ENCODE peak calls at places on chromosome 22, in nine cellular contexts. L is CD4-positive, alpha-beta T cell; V is Caco-2; K is cardiac muscle cell; Y is H9; U is epithelial cell of esophagus; T is ovary; A is lower leg skin; H is tibial artery. O is an unnamed sample.
A peak's percentile ranks its signal among the peaks of the same experiment; 100 is the strongest.

GRCh38 chr22:38067771-38068360 is 10.7 kb downstream of the PICK1 start:
- DNase-seq in L (no peak), V (no peak), K (no peak), Y (no peak), U (no peak), T (no peak), A (no peak), H (no peak), O (peak; percentile 66)

GRCh38 chr22:42299586-42300285 is 29.3 kb upstream of the TCF20 start:
- DNase-seq in L (peak; percentile 49), V (peak; percentile 59), K (peak; percentile 52), Y (peak; percentile 77), U (no peak), T (no peak), A (no peak), H (peak; percentile 31), O (peak; percentile 12)

GRCh38 chr22:43990044-43990443 is 34.1 kb upstream of the PARVB start:
- DNase-seq in L (no peak), V (no peak), K (no peak), Y (no peak), U (no peak), T (no peak), A (no peak), H (no peak), O (no peak)

GRCh38 chr22:49779853-49780271 is 47.8 kb downstream of the BRD1 start:
- DNase-seq in L (no peak), V (no peak), K (no peak), Y (no peak), U (no peak), T (no peak), A (no peak), H (no peak), O (peak; percentile 77)

GRCh38 chr22:50677493-50678217 is 5.0 kb downstream of the SHANK3 start:
- DNase-seq in L (no peak), V (no peak), K (no peak), Y (no peak), U (peak; percentile 27), T (no peak), A (peak; percentile 59), H (no peak), O (no peak)

GRCh38 chr22:50076646-50077624 is 8.3 kb downstream of the MLC1 start:
- DNase-seq in L (no peak), V (no peak), K (no peak), Y (no peak), U (no peak), T (no peak), A (no peak), H (no peak), O (no peak)

GRCh38 chr22:25795437-25795836 is 53.4 kb downstream of the MYO18B start:
- DNase-seq in L (no peak), V (no peak), K (no peak), Y (no peak), U (no peak), T (no peak), A (no peak), H (no peak), O (no peak)

GRCh38 chr22:37639070-37639760 is at the start of gene SH3BP1:
- DNase-seq in L (no peak), V (peak; percentile 81), K (peak; percentile 78), Y (peak; percentile 88), U (peak; percentile 49), T (peak; percentile 62), A (no peak), H (no peak), O (no peak)

GRCh38 chr22:35728639-35729308 is 11.1 kb downstream of the APOL5 start:
- DNase-seq in L (no peak), V (no peak), K (no peak), Y (no peak), U (peak; percentile 48), T (no peak), A (no peak), H (no peak), O (no peak)

GRCh38 chr22:30078320-30079311 is 1.6 kb upstream of the HORMAD2 start:
- DNase-seq in L (no peak), V (no peak), K (no peak), Y (no peak), U (peak; percentile 46), T (no peak), A (no peak), H (no peak), O (no peak)

GRCh38 chr22:21045585-21046294 is at the start of gene LRRC74B:
- DNase-seq in L (peak; percentile 58), V (peak; percentile 95), K (peak; percentile 95), Y (peak; percentile 97), U (peak; percentile 90), T (peak; percentile 93), A (peak; percentile 94), H (peak; percentile 78), O (peak; percentile 81)

GRCh38 chr22:21865041-21865440 is 2.4 kb downstream of the MAPK1 start:
- DNase-seq in L (no peak), V (no peak), K (peak; percentile 20), Y (no peak), U (peak; percentile 67), T (peak; percentile 57), A (no peak), H (peak; percentile 75), O (no peak)

GRCh38 chr22:19146215-19146968 is 1.9 kb upstream of the ESS2 start:
- DNase-seq in L (no peak), V (no peak), K (no peak), Y (no peak), U (no peak), T (no peak), A (no peak), H (no peak), O (no peak)

DNA sequence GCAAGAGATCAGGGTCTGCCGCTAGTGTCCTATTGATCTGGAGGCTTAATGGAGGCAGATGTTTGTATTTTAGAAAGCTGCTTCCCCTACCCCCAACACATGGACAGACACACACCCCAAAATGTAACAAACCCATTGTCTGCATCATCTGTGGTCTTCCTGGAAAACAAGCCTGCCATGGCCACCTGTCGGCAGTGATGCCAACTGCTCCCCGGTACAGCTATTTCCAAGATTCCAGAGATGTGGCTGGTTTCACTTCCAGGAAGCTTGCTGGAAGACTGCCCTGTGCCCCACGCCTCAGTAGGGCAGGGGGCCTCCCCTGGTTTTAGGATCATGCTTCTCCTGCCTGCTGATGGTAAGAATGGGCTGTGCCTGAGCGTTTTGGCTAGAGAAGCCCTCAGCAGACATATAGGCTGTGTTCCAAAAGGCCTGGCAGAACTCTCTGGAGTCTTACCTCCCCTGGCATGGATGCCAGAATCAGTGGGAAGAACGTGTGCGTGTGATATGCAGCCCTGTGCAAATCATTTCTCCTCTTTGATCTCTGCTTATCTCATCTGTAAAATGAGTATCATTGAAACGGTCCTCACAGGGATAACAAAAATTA is 108.6 kb downstream of the FBXO7 start:
- DNase-seq in L (no peak), V (no peak), K (no peak), Y (no peak), U (no peak), T (no peak), A (peak; percentile 42), H (no peak), O (no peak)
- TF ChIP-seq CTCF in L (no peak), V (no peak), K (no peak), Y (no peak), U (peak; percentile 16), T (no peak), A (no peak), H (no peak), O (no peak)

DNA sequence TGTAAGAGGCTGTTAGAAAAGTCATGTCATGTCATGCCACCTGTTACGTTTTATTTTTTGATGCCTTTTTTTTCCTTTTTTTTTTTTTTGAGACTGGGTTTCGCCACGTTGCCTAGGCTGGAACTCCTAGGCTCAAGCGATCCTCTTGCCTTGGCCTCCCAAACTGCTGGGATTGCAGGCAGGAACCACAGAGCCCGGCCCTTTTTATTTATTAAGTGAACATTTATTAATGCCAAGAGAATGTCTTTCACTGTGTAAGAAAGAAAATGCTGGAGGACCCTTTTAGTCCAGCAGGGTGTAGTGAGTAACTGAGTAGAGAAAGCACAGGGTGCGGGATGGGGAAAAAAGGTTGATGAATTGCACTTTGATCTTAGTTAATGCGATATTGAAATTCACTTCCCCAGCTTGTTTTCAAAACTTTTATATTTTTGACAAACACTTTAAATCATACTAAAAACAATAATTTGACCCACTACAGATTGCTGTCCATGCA is 2.3 kb upstream of the XBP1 start:
- DNase-seq in L (no peak), V (no peak), K (no peak), Y (no peak), U (no peak), T (no peak), A (no peak), H (no peak), O (no peak)
- TF ChIP-seq CTCF in L (no peak), V (peak; percentile 18), K (no peak), Y (peak; percentile 27), U (no peak), T (no peak), A (no peak), H (no peak), O (no peak)

GRCh38 chr22:47123827-47124442 is 361.5 kb downstream of the TBC1D22A start:
- DNase-seq in L (no peak), V (no peak), K (no peak), Y (no peak), U (no peak), T (no peak), A (no peak), H (no peak), O (no peak)

GRCh38 chr22:47126344-47126811 is 363.9 kb downstream of the TBC1D22A start:
- DNase-seq in L (no peak), V (no peak), K (no peak), Y (no peak), U (no peak), T (no peak), A (no peak), H (no peak), O (no peak)

GRCh38 chr22:47124451-47124881 is 362.0 kb downstream of the TBC1D22A start:
- DNase-seq in L (no peak), V (no peak), K (no peak), Y (no peak), U (no peak), T (no peak), A (no peak), H (no peak), O (no peak)

GRCh38 chr22:47124946-47125345 is 362.5 kb downstream of the TBC1D22A start:
- DNase-seq in L (no peak), V (no peak), K (no peak), Y (no peak), U (no peak), T (no peak), A (no peak), H (no peak), O (no peak)

DNA sequence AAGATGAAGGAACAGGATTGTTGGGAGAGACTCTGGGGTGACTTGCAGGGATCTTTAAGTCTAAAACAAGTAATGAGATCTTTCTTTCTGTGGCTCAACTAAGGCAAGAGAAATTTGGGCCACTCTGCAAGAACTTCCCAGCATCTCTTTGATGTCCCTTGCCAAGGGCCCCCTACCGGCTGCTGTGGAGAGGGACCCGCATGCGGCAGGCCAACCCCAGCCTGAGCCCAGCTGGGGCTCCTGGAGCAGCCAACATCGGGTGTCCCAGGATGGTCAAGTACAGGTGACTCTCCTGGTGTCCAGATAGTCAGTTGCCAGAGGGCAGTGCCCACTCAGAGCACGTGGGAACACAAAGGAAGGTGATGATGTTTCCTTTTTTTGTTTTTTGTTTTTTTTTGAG is 363.2 kb downstream of the TBC1D22A start:
- DNase-seq in L (no peak), V (peak; percentile 28), K (no peak), Y (no peak), U (no peak), T (no peak), A (no peak), H (no peak), O (no peak)
- TF ChIP-seq CTCF in L (no peak), V (no peak), K (peak; percentile 32), Y (peak; percentile 36), U (peak; percentile 5), T (no peak), A (no peak), H (no peak), O (no peak)

GRCh38 chr22:27257987-27258386 is 543.6 kb downstream of the MN1 start:
- DNase-seq in L (no peak), V (no peak), K (no peak), Y (no peak), U (no peak), T (no peak), A (no peak), H (no peak), O (no peak)
- TF ChIP-seq CTCF in L (no peak), V (no peak), K (peak; percentile 21), Y (no peak), U (no peak), T (no peak), A (no peak), H (no peak), O (no peak)

O was measured in gastrocnemius medialis.